ENCODE peak calls at places on chromosomes 16 and 17, in five cellular contexts. One of them, this sample, is unnamed.

GRCh38 chr17:13736915-13737314 is 135.2 kb upstream of the HS3ST3A1 start:
- DNase-seq in K562: no peak
- DNase-seq in MM.1S: no peak
- DNase-seq in astrocyte: peak
- DNase-seq in neural progenitor cell: no peak
- DNase-seq in this sample: peak

GRCh38 chr17:59469786-59470485 is 95.5 kb upstream of the DHX40 start:
- DNase-seq in astrocyte: no peak
- DNase-seq in neural progenitor cell: no peak
- DNase-seq in K562: no peak
- DNase-seq in MM.1S: no peak
- DNase-seq in this sample: no peak

GRCh38 chr16:85428168-85428898 is 184.8 kb upstream of the GSE1 start:
- DNase-seq in astrocyte: no peak
- DNase-seq in MM.1S: peak
- DNase-seq in neural progenitor cell: peak
- DNase-seq in K562: peak
- DNase-seq in this sample: no peak

GRCh38 chr16:61862756-61863155 is 173.5 kb downstream of the CDH8 start:
- DNase-seq in astrocyte: no peak
- DNase-seq in K562: no peak
- DNase-seq in neural progenitor cell: no peak
- DNase-seq in MM.1S: no peak
- DNase-seq in this sample: no peak

GRCh38 chr16:27237229-27238015 is 31.1 kb downstream of the NSMCE1 start:
- DNase-seq in MM.1S: no peak
- DNase-seq in K562: no peak
- DNase-seq in astrocyte: peak
- DNase-seq in neural progenitor cell: peak
- DNase-seq in this sample: peak

GRCh38 chr16:84093120-84093878 is 23.4 kb downstream of the MBTPS1 start:
- DNase-seq in MM.1S: no peak
- DNase-seq in astrocyte: no peak
- DNase-seq in neural progenitor cell: no peak
- DNase-seq in K562: no peak
- DNase-seq in this sample: no peak

GRCh38 chr16:21614896-21615295 is 15.5 kb downstream of the METTL9 start:
- DNase-seq in neural progenitor cell: no peak
- DNase-seq in MM.1S: no peak
- DNase-seq in K562: no peak
- DNase-seq in astrocyte: no peak
- DNase-seq in this sample: no peak

GRCh38 chr17:35240861-35241260 is 2.0 kb upstream of the SLFN5 start:
- DNase-seq in neural progenitor cell: no peak
- DNase-seq in K562: no peak
- DNase-seq in astrocyte: no peak
- DNase-seq in MM.1S: no peak
- DNase-seq in this sample: no peak

GRCh38 chr16:28085376-28086171 is 22.1 kb upstream of the GSG1L start:
- DNase-seq in MM.1S: no peak
- DNase-seq in astrocyte: no peak
- DNase-seq in K562: no peak
- DNase-seq in neural progenitor cell: no peak
- DNase-seq in this sample: no peak

GRCh38 chr17:6462692-6463091 is 18.4 kb downstream of the PIMREG start:
- DNase-seq in neural progenitor cell: no peak
- DNase-seq in astrocyte: no peak
- DNase-seq in MM.1S: no peak
- DNase-seq in K562: no peak
- DNase-seq in this sample: no peak

GRCh38 chr17:28737770-28738679 is 5.8 kb upstream of the TRAF4 start:
- DNase-seq in astrocyte: no peak
- DNase-seq in K562: no peak
- DNase-seq in neural progenitor cell: no peak
- DNase-seq in MM.1S: no peak
- DNase-seq in this sample: no peak

GRCh38 chr17:75822119-75822799 is 21.9 kb downstream of the UNC13D start:
- DNase-seq in K562: no peak
- DNase-seq in astrocyte: no peak
- DNase-seq in MM.1S: peak
- DNase-seq in neural progenitor cell: no peak
- DNase-seq in this sample: no peak

GRCh38 chr16:55628306-55628968 is 27.4 kb upstream of the SLC6A2 start:
- DNase-seq in astrocyte: no peak
- DNase-seq in neural progenitor cell: no peak
- DNase-seq in K562: no peak
- DNase-seq in MM.1S: no peak
- DNase-seq in this sample: no peak

GRCh38 chr16:12449795-12450194 is 353.9 kb downstream of the CPPED1 start:
- DNase-seq in MM.1S: no peak
- DNase-seq in astrocyte: no peak
- DNase-seq in K562: no peak
- DNase-seq in neural progenitor cell: no peak
- DNase-seq in this sample: no peak

GRCh38 chr17:37708616-37709212 is 36.1 kb downstream of the HNF1B start:
- DNase-seq in astrocyte: peak
- DNase-seq in neural progenitor cell: no peak
- DNase-seq in K562: no peak
- DNase-seq in MM.1S: no peak
- DNase-seq in this sample: peak

GRCh38 chr16:66515543-66516171 is 34.3 kb downstream of the TK2 start:
- DNase-seq in K562: peak
- DNase-seq in neural progenitor cell: no peak
- DNase-seq in astrocyte: peak
- DNase-seq in MM.1S: peak
- DNase-seq in this sample: peak

GRCh38 chr17:5179003-5179402 is 12.7 kb downstream of the ZNF594 start:
- DNase-seq in K562: no peak
- DNase-seq in MM.1S: no peak
- DNase-seq in neural progenitor cell: no peak
- DNase-seq in astrocyte: no peak
- DNase-seq in this sample: no peak

GRCh38 chr16:84593825-84594724 is 23.8 kb downstream of the COTL1 start:
- DNase-seq in MM.1S: peak
- DNase-seq in neural progenitor cell: no peak
- DNase-seq in K562: peak
- DNase-seq in astrocyte: no peak
- DNase-seq in this sample: peak

DNA sequence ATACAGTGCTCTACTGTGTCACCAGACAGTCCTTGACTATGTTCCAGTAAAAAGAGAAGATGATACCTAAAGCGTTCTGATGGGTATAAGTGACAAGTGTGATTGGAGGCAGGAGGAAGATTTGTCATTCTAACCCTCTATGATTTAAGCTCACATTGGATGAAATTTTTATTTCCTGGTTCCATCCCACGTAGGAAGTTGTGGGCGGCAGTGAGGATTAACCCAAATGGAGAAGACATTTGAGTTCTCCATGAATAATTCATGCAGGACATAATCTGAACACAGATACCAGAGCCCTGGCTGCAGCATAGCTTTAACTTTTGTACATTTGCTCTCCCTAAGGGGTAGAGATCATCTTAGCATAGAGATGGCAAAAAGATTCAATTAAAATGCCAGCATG is 146.4 kb downstream of the SLC39A11 start:
- DNase-seq in MM.1S: no peak
- DNase-seq in K562: no peak
- DNase-seq in neural progenitor cell: no peak
- DNase-seq in astrocyte: no peak
- DNase-seq in this sample: no peak
- TF ChIP-seq CTCF in MM.1S: no peak
- TF ChIP-seq CTCF in K562: no peak
- TF ChIP-seq CTCF in neural progenitor cell: no peak
- TF ChIP-seq CTCF in astrocyte: no peak
- TF ChIP-seq CTCF in this sample: no peak

GRCh38 chr17:78234261-78234865 is 2.9 kb downstream of the TMEM235 start:
- DNase-seq in neural progenitor cell: no peak
- DNase-seq in MM.1S: no peak
- DNase-seq in astrocyte: no peak
- DNase-seq in K562: no peak
- DNase-seq in this sample: no peak
- H3K4me2 ChIP-seq in neural progenitor cell: no peak
- H3K4me2 ChIP-seq in MM.1S: no peak
- H3K4me2 ChIP-seq in astrocyte: no peak
- H3K4me2 ChIP-seq in K562: no peak
- H3K4me2 ChIP-seq in this sample: no peak

GRCh38 chr17:32265192-32265895 is at the start of gene RHBDL3:
- DNase-seq in astrocyte: no peak
- DNase-seq in K562: peak
- DNase-seq in neural progenitor cell: peak
- DNase-seq in MM.1S: peak
- DNase-seq in this sample: no peak
- TF ChIP-seq EZH2 in astrocyte: no peak
- TF ChIP-seq EZH2 in K562: peak
- TF ChIP-seq EZH2 in neural progenitor cell: peak
- TF ChIP-seq EZH2 in MM.1S: no peak
- TF ChIP-seq EZH2 in this sample: peak

DNA sequence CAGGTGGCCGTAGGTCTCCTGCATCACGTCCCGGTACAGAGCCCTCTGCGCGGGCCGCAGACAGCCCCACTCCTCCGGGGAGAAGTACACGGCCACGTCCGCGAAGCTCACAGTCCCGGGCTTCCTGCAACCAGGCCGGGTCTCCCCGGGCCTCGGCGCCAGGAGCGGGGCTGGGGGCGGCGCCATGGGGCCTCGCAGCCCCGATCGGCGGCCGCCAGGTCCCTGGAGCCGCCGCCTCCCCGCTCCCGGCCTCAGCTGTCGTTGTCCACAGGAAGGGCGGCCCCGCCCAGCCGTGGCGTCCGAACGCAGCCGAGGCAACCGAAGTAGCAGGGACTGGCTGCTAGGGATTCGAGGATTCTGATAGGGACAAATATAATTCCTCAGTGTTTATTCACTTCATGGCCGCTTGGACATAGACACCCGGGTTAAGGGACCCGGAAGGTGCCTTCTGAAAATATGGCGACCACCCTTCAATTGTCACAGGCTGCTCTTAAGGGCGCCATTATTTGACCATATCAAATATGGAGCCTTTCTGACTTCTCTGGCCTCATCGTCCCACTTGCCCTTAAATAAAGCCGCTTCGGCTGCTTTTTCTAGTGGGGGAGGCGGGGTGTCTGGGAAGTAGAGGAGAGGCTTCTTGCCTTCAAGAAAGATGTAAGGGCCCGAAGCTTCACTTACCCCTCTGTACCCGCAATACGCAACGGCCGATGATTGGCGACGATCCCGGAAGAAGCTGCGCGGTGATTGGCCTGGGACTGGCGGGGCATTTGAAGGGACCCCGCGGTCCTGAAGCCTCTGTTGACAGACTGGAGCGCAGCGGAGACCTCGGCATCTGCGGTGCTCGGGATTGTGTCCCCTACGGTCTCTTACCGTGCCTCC is at the start of gene ZNF688:
- DNase-seq in MM.1S: peak
- DNase-seq in neural progenitor cell: peak
- DNase-seq in K562: peak
- DNase-seq in astrocyte: peak
- DNase-seq in this sample: peak
- TF ChIP-seq CTCF in MM.1S: no peak
- TF ChIP-seq CTCF in neural progenitor cell: no peak
- TF ChIP-seq CTCF in K562: peak
- TF ChIP-seq CTCF in astrocyte: no peak
- TF ChIP-seq CTCF in this sample: no peak

GRCh38 chr17:65523411-65523810 is 38.0 kb downstream of the AXIN2 start:
- DNase-seq in astrocyte: peak
- DNase-seq in K562: no peak
- DNase-seq in MM.1S: no peak
- DNase-seq in neural progenitor cell: no peak
- DNase-seq in this sample: peak
- H3K4me2 ChIP-seq in astrocyte: no peak
- H3K4me2 ChIP-seq in K562: no peak
- H3K4me2 ChIP-seq in MM.1S: no peak
- H3K4me2 ChIP-seq in neural progenitor cell: no peak
- H3K4me2 ChIP-seq in this sample: no peak

GRCh38 chr16:3008749-3009088 is 4.0 kb upstream of the CLDN9 start:
- DNase-seq in neural progenitor cell: no peak
- DNase-seq in MM.1S: no peak
- DNase-seq in K562: peak
- DNase-seq in astrocyte: no peak
- DNase-seq in this sample: no peak

GRCh38 chr16:3012246-3012645 is 477 bp upstream of the CLDN9 start:
- DNase-seq in neural progenitor cell: peak
- DNase-seq in K562: no peak
- DNase-seq in MM.1S: no peak
- DNase-seq in astrocyte: no peak
- DNase-seq in this sample: no peak

GRCh38 chr16:3007957-3008748 is 4.6 kb upstream of the CLDN9 start:
- DNase-seq in MM.1S: no peak
- DNase-seq in astrocyte: no peak
- DNase-seq in K562: peak
- DNase-seq in neural progenitor cell: peak
- DNase-seq in this sample: no peak

GRCh38 chr16:3010510-3010909 is 2.2 kb upstream of the CLDN9 start:
- DNase-seq in K562: no peak
- DNase-seq in MM.1S: no peak
- DNase-seq in neural progenitor cell: no peak
- DNase-seq in astrocyte: no peak
- DNase-seq in this sample: no peak

GRCh38 chr16:3009568-3010390 is 2.9 kb upstream of the CLDN9 start:
- DNase-seq in MM.1S: no peak
- DNase-seq in astrocyte: no peak
- DNase-seq in K562: no peak
- DNase-seq in neural progenitor cell: peak
- DNase-seq in this sample: no peak
- TF ChIP-seq EZH2 in MM.1S: no peak
- TF ChIP-seq EZH2 in astrocyte: no peak
- TF ChIP-seq EZH2 in K562: no peak
- TF ChIP-seq EZH2 in neural progenitor cell: no peak
- TF ChIP-seq EZH2 in this sample: no peak

GRCh38 chr16:30004811-30005242 is 6.0 kb downstream of the DOC2A start:
- DNase-seq in MM.1S: no peak
- DNase-seq in K562: no peak
- DNase-seq in neural progenitor cell: no peak
- DNase-seq in astrocyte: no peak
- DNase-seq in this sample: no peak

GRCh38 chr16:30006095-30006473 is 4.7 kb downstream of the DOC2A start:
- DNase-seq in astrocyte: no peak
- DNase-seq in neural progenitor cell: no peak
- DNase-seq in MM.1S: no peak
- DNase-seq in K562: no peak
- DNase-seq in this sample: no peak

GRCh38 chr16:30006659-30007377 is 4.0 kb downstream of the DOC2A start:
- DNase-seq in MM.1S: no peak
- DNase-seq in neural progenitor cell: no peak
- DNase-seq in K562: no peak
- DNase-seq in astrocyte: no peak
- DNase-seq in this sample: no peak

GRCh38 chr16:30004424-30004776 is 6.4 kb downstream of the DOC2A start:
- DNase-seq in neural progenitor cell: no peak
- DNase-seq in astrocyte: no peak
- DNase-seq in K562: no peak
- DNase-seq in MM.1S: no peak
- DNase-seq in this sample: no peak

GRCh38 chr16:30005341-30006094 is 5.3 kb downstream of the DOC2A start:
- DNase-seq in MM.1S: peak
- DNase-seq in K562: peak
- DNase-seq in neural progenitor cell: peak
- DNase-seq in astrocyte: no peak
- DNase-seq in this sample: no peak
- TF ChIP-seq CTCF in MM.1S: peak
- TF ChIP-seq CTCF in K562: peak
- TF ChIP-seq CTCF in neural progenitor cell: peak
- TF ChIP-seq CTCF in astrocyte: peak
- TF ChIP-seq CTCF in this sample: peak

This sample was measured in fibroblast of lung.